ENCODE peak calls at places on chromosomes 5 and 9, in five cellular contexts. U, K, N, R and S are unnamed samples.

GRCh38 chr5:127352068-127352467 is 61.5 kb downstream of the MEGF10 start:
- DNase-seq in N (no peak), K (no peak), U (no peak), R (no peak), S (no peak)

GRCh38 chr5:108748010-108748353 is 285 bp downstream of the FER start:
- DNase-seq in R (no peak), N (no peak), K (no peak), U (no peak), S (no peak)

GRCh38 chr9:130663258-130664171 is 879 bp upstream of the PRDM12 start:
- DNase-seq in N (no peak), R (no peak), U (no peak), K (no peak), S (no peak)

GRCh38 chr5:7576023-7576715 is 180.2 kb downstream of the ADCY2 start:
- DNase-seq in R (no peak), N (no peak), K (no peak), U (no peak), S (no peak)

GRCh38 chr5:33317271-33317670 is 123.5 kb upstream of the TARS1 start:
- DNase-seq in R (peak; percentile 45), N (no peak), K (no peak), U (no peak), S (no peak)

GRCh38 chr9:120583958-120584369 is 4.0 kb upstream of the CDK5RAP2 start:
- DNase-seq in N (no peak), R (peak; percentile 92), U (no peak), K (peak; percentile 32), S (peak; percentile 62)

GRCh38 chr5:37248387-37248969 is 698 bp downstream of the CPLANE1 start:
- DNase-seq in N (no peak), K (no peak), R (no peak), U (no peak), S (no peak)

GRCh38 chr9:109192732-109193361 is 25.8 kb upstream of the FRRS1L start:
- DNase-seq in N (no peak), R (no peak), K (no peak), U (no peak), S (no peak)

GRCh38 chr5:65100846-65101678 is 332.3 kb downstream of the CWC27 start:
- DNase-seq in U (no peak), R (peak; percentile 69), K (no peak), N (no peak), S (peak; percentile 77)

GRCh38 chr5:140664018-140664352 is 719 bp upstream of the WDR55 start:
- DNase-seq in K (no peak), N (no peak), U (no peak), R (no peak), S (no peak)

GRCh38 chr5:137743031-137743640 is 7.2 kb upstream of the KLHL3 start:
- DNase-seq in N (no peak), K (peak; percentile 41), R (peak; percentile 43), U (no peak), S (peak; percentile 63)

GRCh38 chr5:117748336-117748735 is 1173.7 kb upstream of the SEMA6A start:
- DNase-seq in K (no peak), R (no peak), U (no peak), N (no peak), S (no peak)

GRCh38 chr5:166561759-166562158 is 1729.7 kb upstream of the WWC1 start:
- DNase-seq in U (no peak), N (no peak), K (no peak), R (no peak), S (no peak)

GRCh38 chr5:29897916-29898315 is 1295.6 kb upstream of the CDH6 start:
- DNase-seq in R (no peak), N (no peak), U (no peak), K (no peak), S (no peak)

GRCh38 chr5:140802781-140803271 is 2.0 kb downstream of the PCDHA3 start:
- DNase-seq in N (no peak), K (no peak), R (no peak), U (peak; percentile 65), S (no peak)

GRCh38 chr9:99361827-99362226 is 139.7 kb downstream of the SEC61B start:
- DNase-seq in N (no peak), K (no peak), R (no peak), U (peak; percentile 46), S (no peak)

GRCh38 chr5:142013734-142014495 is 1.1 kb upstream of the GNPDA1 start:
- DNase-seq in U (peak; percentile 79), R (peak; percentile 30), N (no peak), K (no peak), S (peak; percentile 82)

GRCh38 chr5:1883925-1884637 is 1.4 kb upstream of the IRX4 start:
- DNase-seq in R (no peak), K (no peak), N (no peak), U (no peak), S (no peak)

GRCh38 chr9:78295731-78296130 is 1.2 kb upstream of the PSAT1 start:
- DNase-seq in U (no peak), R (no peak), N (no peak), K (no peak), S (no peak)

GRCh38 chr9:125461501-125462190 is 200.0 kb downstream of the GAPVD1 start:
- DNase-seq in N (no peak), R (peak; percentile 23), K (no peak), U (no peak), S (no peak)

GRCh38 chr5:150659360-150660107 is 1.5 kb upstream of the MYOZ3 start:
- DNase-seq in R (no peak), K (no peak), N (no peak), U (no peak), S (peak; percentile 58)

GRCh38 chr5:134124289-134125194 is 10.1 kb downstream of the TCF7 start:
- DNase-seq in R (peak; percentile 71), U (no peak), K (no peak), N (no peak), S (no peak)

GRCh38 chr5:54516051-54516645 is 1.4 kb upstream of the SNX18 start:
- DNase-seq in K (no peak), N (no peak), R (peak; percentile 46), U (no peak), S (no peak)

GRCh38 chr5:172411423-172412111 is 42.8 kb downstream of the SH3PXD2B start:
- DNase-seq in U (no peak), K (no peak), R (no peak), N (no peak), S (no peak)

GRCh38 chr5:116424258-116424615 is 150.4 kb downstream of the SEMA6A start:
- DNase-seq in R (no peak), N (no peak), U (no peak), K (no peak), S (no peak)

GRCh38 chr5:135024956-135025729 is 8.9 kb downstream of the PITX1 start:
- DNase-seq in K (no peak), U (peak; percentile 59), R (no peak), N (no peak), S (no peak)

DNA sequence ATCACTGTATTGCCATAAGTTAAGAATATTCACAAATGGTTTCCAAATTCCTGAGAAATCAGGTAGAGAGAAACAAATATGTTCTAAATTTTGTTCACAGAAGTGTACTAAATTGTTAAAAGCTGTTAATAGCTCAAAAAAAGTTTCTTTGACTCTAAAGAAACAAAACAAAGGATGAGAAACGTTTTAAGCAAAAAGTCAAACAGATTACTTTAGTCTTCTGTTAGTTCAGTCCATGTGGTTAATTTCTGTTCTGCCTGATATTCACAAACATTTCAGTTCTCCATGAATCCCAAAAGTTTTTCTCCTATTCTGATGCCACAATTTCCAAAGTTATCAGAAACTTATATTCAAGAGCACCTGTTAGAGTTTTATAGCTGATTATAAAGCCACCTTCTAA is 7.7 kb upstream of the FANCC start:
- DNase-seq in R (no peak), K (no peak), U (no peak), N (no peak), S (no peak)
- H3K9me3 ChIP-seq in R (peaks cover 4% of the 10 kb centered on the region), K (no peaks in the 10 kb centered on the region), U (no peaks in the 10 kb centered on the region), N (peaks cover 17% of the 10 kb centered on the region), S (no peaks in the 10 kb centered on the region)

DNA sequence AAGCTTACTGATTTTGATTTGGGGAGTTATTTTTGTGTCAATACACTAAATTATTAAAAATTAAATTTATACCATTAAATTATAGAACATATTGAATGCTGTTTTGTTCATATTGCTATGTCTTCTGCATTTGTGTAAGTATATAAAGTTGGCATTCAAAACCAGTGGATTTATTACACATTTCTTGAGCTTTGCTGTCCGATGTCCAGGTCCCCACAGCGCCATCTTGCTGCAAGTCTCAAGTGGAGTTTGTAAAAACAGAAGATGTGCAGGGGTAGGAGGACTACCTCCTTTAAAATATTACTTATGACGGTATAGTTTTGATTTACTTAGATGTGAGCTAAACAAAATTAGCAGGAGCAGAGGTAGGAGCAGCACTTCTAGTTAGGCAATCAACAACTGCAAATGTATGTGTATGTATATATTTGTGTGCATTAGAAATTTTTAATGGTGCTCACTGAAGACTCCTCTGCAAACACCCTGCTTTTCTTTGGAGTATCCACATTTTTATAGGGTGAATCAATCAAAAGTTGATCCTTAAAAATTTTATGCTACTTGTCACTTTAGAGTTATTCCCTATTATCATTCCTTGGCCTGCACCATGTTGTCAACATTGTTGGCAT is 37.4 kb downstream of the CPEB4 start:
- DNase-seq in R (no peak), N (no peak), K (peak; percentile 16), U (peak; percentile 57), S (no peak)
- H3K4me1 ChIP-seq in R (peaks cover 10% of the 10 kb centered on the region), N (no peaks in the 10 kb centered on the region), K (no peaks in the 10 kb centered on the region), U (peaks cover 79% of the 10 kb centered on the region), S (peaks cover 81% of the 10 kb centered on the region)

GRCh38 chr9:126671381-126671831 is 57.7 kb downstream of the LMX1B start:
- DNase-seq in U (no peak), K (no peak), R (no peak), N (no peak), S (no peak)
- H3K27me3 ChIP-seq in U (peaks cover 35% of the 10 kb centered on the region), K (peaks cover 17% of the 10 kb centered on the region), R (peaks cover 42% of the 10 kb centered on the region), N (no peaks in the 10 kb centered on the region), S (no peaks in the 10 kb centered on the region)

DNA sequence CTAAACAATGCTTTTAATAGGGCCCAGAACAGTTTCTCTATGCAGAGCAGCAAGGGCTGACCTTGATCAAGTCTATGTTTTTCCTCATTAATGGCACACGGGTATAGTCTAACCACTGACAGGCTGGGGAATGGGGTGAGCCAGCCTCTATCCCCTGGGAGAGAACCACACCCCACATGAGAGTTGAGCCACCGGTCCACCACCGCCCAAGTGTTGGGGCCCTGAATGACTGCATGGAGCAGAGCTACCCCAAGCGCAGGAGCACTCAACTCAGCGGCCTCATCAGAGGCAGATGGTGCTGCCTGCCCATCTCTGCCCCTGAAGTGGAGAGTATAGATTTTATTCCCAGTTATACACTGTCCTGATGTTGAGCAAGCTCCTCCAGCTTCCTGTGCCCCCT is 247.9 kb upstream of the IRX1 start:
- DNase-seq in R (no peak), N (peak; percentile 22), K (no peak), U (no peak), S (no peak)
- H3K9me3 ChIP-seq in R (no peaks in the 10 kb centered on the region), N (no peaks in the 10 kb centered on the region), K (no peaks in the 10 kb centered on the region), U (no peaks in the 10 kb centered on the region), S (no peaks in the 10 kb centered on the region)

DNA sequence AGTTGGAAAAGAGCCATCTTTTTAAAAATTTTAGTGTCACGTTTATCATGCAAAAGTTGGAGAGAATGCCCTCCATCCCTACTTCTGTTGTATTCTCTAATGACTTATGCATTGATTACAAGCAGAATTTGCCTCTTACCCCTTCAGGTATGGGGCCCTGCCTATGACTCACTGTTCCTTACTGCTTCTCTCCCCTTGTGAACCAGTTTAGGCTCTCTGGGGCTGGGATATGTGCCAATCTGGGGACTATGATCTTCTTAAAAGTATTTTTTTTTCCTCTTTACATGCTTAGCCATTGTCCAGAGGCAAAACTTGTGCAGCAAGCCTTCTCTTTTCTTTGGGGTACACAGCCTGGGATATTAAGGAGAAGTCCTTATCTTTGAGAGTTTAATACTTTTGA is 37.4 kb downstream of the CAMK4 start:
- DNase-seq in K (no peak), N (no peak), R (no peak), U (no peak), S (no peak)
- H3K4me1 ChIP-seq in K (peaks cover 10% of the 10 kb centered on the region), N (no peaks in the 10 kb centered on the region), R (no peaks in the 10 kb centered on the region), U (no peaks in the 10 kb centered on the region), S (no peaks in the 10 kb centered on the region)